ENCODE peak calls at places on chromosomes 4 and X, in five cellular contexts. Y, Q, K, F and X are unnamed samples.

GRCh38 chr4:74675673-74676279 is 118.5 kb downstream of the BTC start:
- DNase-seq in Y (peak), Q (peak), K (peak), F (peak), X (no peak)

GRCh38 chr4:168604496-168605373 is 107.9 kb downstream of the PALLD start:
- DNase-seq in Y (peak), Q (peak), K (no peak), F (peak), X (peak)

GRCh38 chrX:148938348-148938747 is 437.9 kb downstream of the AFF2 start:
- DNase-seq in Y (no peak), Q (no peak), K (no peak), F (no peak), X (no peak)

GRCh38 chr4:152729466-152729865 is 49.7 kb upstream of the TMEM154 start:
- DNase-seq in Y (no peak), Q (peak), K (no peak), F (no peak), X (no peak)

GRCh38 chrX:102768984-102769761 is 48.6 kb downstream of the GPRASP3 start:
- DNase-seq in Y (peak), Q (peak), K (peak), F (peak), X (peak)

GRCh38 chr4:39255916-39256315 is 73.6 kb downstream of the WDR19 start:
- DNase-seq in Y (no peak), Q (peak), K (no peak), F (no peak), X (no peak)

GRCh38 chrX:71183341-71183740 is 38.7 kb downstream of the NLGN3 start:
- DNase-seq in Y (peak), Q (no peak), K (peak), F (no peak), X (no peak)

GRCh38 chr4:71685975-71686374 is 97.9 kb downstream of the GC start:
- DNase-seq in Y (no peak), Q (no peak), K (no peak), F (no peak), X (no peak)

GRCh38 chrX:133171962-133172708 is 46.0 kb downstream of the TFDP3 start:
- DNase-seq in Y (peak), Q (peak), K (no peak), F (peak), X (peak)

GRCh38 chrX:33434256-33435092 is 223.1 kb upstream of the DMD start:
- DNase-seq in Y (peak), Q (peak), K (peak), F (no peak), X (peak)

GRCh38 chr4:55993994-55994657 is 45.4 kb downstream of the CEP135 start:
- DNase-seq in Y (no peak), Q (no peak), K (no peak), F (no peak), X (no peak)

GRCh38 chr4:1462009-1462767 is 55.9 kb upstream of the NKX1-1 start:
- DNase-seq in Y (no peak), Q (no peak), K (no peak), F (no peak), X (no peak)

GRCh38 chr4:48483777-48484493 is 792 bp downstream of the SLC10A4 start:
- DNase-seq in Y (peak), Q (peak), K (no peak), F (no peak), X (no peak)

GRCh38 chr4:48481581-48481980 is 1.6 kb upstream of the SLC10A4 start:
- DNase-seq in Y (no peak), Q (no peak), K (no peak), F (no peak), X (no peak)

GRCh38 chr4:48484494-48485168 is 1.5 kb downstream of the SLC10A4 start:
- DNase-seq in Y (peak), Q (no peak), K (no peak), F (no peak), X (no peak)

GRCh38 chr4:48478273-48478672 is 4.9 kb upstream of the SLC10A4 start:
- DNase-seq in Y (no peak), Q (no peak), K (no peak), F (no peak), X (no peak)

DNA sequence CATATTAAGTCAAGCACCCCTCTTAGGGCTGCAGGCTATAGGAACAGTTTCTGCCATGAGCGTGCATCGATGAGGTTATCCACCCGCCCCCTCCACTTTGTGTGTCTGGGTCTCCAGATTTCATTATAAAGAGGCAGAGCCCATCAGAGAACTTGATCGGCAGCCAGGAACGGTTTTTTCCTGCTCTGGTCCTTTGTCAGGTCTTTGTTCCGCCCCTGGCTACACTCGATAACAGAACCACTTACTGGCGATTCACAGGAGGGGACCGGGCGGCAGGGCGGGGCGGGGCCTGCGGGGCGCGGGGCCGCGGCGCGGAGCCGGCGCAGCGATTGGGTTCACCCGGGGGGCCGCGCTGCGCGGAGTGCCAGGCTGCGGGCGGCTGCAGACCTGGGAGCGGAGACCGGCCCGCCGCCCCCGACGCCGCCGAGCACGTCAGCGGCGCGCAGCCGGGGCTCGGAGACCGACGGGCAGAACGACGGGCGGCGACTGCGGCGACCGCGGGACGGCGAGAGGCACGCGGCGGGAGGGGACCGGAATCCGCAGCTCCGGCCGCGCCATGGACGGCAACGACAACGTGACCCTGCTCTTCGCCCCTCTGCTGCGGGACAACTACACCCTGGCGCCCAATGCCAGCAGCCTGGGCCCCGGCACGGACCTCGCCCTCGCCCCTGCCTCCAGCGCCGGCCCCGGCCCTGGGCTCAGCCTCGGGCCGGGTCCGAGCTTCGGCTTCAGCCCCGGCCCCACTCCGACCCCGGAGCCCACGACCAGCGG is at the start of gene SLC10A4:
- DNase-seq in Y (peak), Q (peak), K (no peak), F (no peak), X (no peak)
- TF ChIP-seq EZH2 in Y (peak), Q (peak), K (no peak), F (no peak), X (no peak)

DNA sequence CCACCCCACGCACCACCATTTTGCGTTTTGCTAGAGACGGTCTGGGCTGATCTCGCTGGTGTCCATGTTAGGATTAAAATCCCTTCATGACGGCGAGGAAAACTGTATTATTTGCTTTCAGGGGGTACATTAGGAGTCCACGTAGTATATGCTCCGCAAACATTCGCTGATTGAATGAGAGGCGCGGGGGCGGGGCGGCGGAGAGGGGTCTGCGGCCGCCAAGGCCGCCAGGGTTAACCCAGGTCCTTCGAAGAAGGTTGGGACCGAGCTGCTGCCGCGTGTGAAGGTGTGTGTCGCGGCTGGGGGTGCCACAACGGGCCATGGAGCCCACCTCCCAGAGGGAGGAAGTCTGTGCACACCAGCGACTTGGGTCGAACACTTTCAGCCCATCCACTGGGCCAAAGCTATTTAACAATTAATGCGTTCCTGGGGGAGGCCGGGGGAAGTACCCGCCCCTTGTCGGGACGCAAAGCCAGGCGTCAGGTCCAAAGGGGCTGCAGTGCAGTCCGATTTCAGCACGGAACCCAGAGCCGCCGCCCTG is 6.4 kb upstream of the PITX2 start:
- DNase-seq in Y (peak), Q (no peak), K (no peak), F (no peak), X (no peak)
- TF ChIP-seq EZH2 in Y (no peak), Q (no peak), K (no peak), F (no peak), X (no peak)

GRCh38 chrX:114338870-114339269 is 245.0 kb upstream of the HTR2C start:
- DNase-seq in Y (no peak), Q (no peak), K (no peak), F (no peak), X (no peak)

GRCh38 chrX:114344756-114345155 is 239.1 kb upstream of the HTR2C start:
- DNase-seq in Y (peak), Q (peak), K (peak), F (peak), X (peak)
- TF ChIP-seq EZH2 in Y (no peak), Q (no peak), K (no peak), F (no peak), X (no peak)

GRCh38 chr4:110620352-110621327 is 2.2 kb downstream of the PITX2 start:
- DNase-seq in Y (peak), Q (no peak), K (no peak), F (no peak), X (no peak)
- TF ChIP-seq EZH2 in Y (peak), Q (no peak), K (no peak), F (no peak), X (no peak)

DNA sequence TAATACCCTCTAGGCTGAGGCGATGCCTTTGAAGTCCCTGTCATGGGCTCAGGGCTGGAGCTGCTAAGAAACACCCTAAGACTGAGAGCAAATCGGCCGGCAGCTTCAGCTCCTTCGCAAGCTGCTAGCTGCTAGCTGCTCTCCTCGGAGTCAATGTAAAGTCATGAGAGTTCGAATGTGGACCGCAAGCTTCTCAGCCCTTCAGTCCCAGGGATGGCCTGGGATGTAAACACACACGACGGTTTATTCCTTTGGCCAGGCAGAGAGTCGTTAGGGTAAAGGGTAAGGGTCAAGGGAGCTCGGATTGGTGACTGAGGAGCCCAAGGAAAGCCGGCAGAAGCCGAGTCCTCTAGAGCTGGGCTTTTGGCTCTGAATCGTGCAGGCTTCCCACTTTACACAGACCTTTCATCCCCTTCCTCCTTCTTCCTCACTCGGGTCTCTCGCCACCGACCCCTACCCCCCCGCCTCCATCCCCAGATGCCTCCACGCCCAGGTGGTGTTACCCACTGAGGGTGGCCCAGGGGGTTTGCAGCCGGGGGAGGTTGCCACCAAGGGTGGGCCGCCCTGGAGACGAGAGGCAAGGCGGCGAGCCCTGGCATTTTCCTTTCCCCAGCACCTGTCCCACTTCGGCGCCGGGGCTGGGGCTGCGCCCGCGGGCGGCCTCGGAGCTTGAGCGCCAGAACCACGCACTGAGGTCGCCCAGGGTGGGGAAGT is 3.1 kb upstream of the BCORL1 start:
- DNase-seq in Y (no peak), Q (peak), K (no peak), F (no peak), X (no peak)
- TF ChIP-seq EZH2 in Y (peak), Q (no peak), K (no peak), F (no peak), X (no peak)

GRCh38 chr4:4867745-4868505 is 8.5 kb downstream of the MSX1 start:
- DNase-seq in Y (no peak), Q (no peak), K (no peak), F (no peak), X (no peak)
- TF ChIP-seq EZH2 in Y (peak), Q (no peak), K (no peak), F (no peak), X (no peak)